ENCODE peak calls at places on chromosome 3, in five cellular contexts. T, E, S, O and G are unnamed samples.
A peak's percentile ranks its signal among the peaks of the same experiment; 100 is the strongest.

GRCh38 chr3:32814371-32814770 is 3.4 kb upstream of the TRIM71 start:
- DNase-seq in O (no peak), T (no peak), E (no peak), S (no peak), G (no peak)

GRCh38 chr3:11637901-11638668 is 5.6 kb downstream of the VGLL4 start:
- DNase-seq in S (peak; percentile 27), O (peak; percentile 57), E (no peak), T (no peak), G (no peak)

GRCh38 chr3:106688463-106688862 is 688.8 kb upstream of the CCDC54 start:
- DNase-seq in O (no peak), T (no peak), E (no peak), S (no peak), G (peak; percentile 60)

GRCh38 chr3:73624363-73625123 is at the start of gene PDZRN3:
- DNase-seq in S (peak; percentile 82), O (no peak), E (peak; percentile 90), T (peak; percentile 55), G (peak; percentile 72)

GRCh38 chr3:139982404-139982803 is 47.4 kb downstream of the CLSTN2 start:
- DNase-seq in S (peak; percentile 36), T (no peak), O (peak; percentile 24), E (no peak), G (no peak)

GRCh38 chr3:151960956-151961580 is 87.6 kb downstream of the SUCNR1 start:
- DNase-seq in S (no peak), T (no peak), O (no peak), E (no peak), G (no peak)

GRCh38 chr3:190458040-190458439 is 8.3 kb upstream of the TMEM207 start:
- DNase-seq in E (no peak), T (no peak), O (no peak), S (no peak), G (no peak)

GRCh38 chr3:110955301-110955880 is 116.2 kb upstream of the NECTIN3 start:
- DNase-seq in E (no peak), T (no peak), O (no peak), S (no peak), G (no peak)

GRCh38 chr3:75886971-75887526 is 101.7 kb upstream of the ZNF717 start:
- DNase-seq in T (no peak), S (no peak), O (no peak), E (no peak), G (no peak)

GRCh38 chr3:117622130-117622841 is 912.7 kb downstream of the TUSC7 start:
- DNase-seq in S (no peak), E (no peak), T (no peak), O (no peak), G (no peak)

GRCh38 chr3:155018621-155019330 is 61.3 kb upstream of the MME start:
- DNase-seq in E (no peak), T (no peak), O (no peak), S (no peak), G (no peak)

GRCh38 chr3:55526332-55527030 is 39.4 kb upstream of the WNT5A start:
- DNase-seq in T (peak; percentile 46), O (no peak), E (peak; percentile 17), S (no peak), G (no peak)

GRCh38 chr3:128390867-128391266 is 75.8 kb downstream of the DNAJB8 start:
- DNase-seq in T (no peak), S (no peak), O (no peak), E (no peak), G (no peak)

GRCh38 chr3:31503456-31503855 is 29.3 kb upstream of the STT3B start:
- DNase-seq in O (no peak), T (no peak), E (no peak), S (no peak), G (no peak)

GRCh38 chr3:79012530-79012913 is 755.3 kb downstream of the ROBO1 start:
- DNase-seq in O (no peak), E (no peak), T (no peak), S (no peak), G (no peak)

GRCh38 chr3:135967867-135968266 is 2.3 kb downstream of the PPP2R3A start:
- DNase-seq in O (no peak), T (no peak), E (no peak), S (no peak), G (no peak)
- H3K4me3 ChIP-seq in O (peak overlapping the region; percentile 75), T (peak overlapping the region; percentile 79), E (no peak overlapping the region), S (peak overlapping the region; percentile 85), G (no peak overlapping the region)

GRCh38 chr3:36606871-36607765 is 157.2 kb downstream of the DCLK3 start:
- DNase-seq in S (peak; percentile 40), T (no peak), O (no peak), E (no peak), G (no peak)
- H3K27ac ChIP-seq in S (peak overlapping the region; percentile 86), T (no peak overlapping the region), O (no peak overlapping the region), E (no peak overlapping the region), G (no peak overlapping the region)

DNA sequence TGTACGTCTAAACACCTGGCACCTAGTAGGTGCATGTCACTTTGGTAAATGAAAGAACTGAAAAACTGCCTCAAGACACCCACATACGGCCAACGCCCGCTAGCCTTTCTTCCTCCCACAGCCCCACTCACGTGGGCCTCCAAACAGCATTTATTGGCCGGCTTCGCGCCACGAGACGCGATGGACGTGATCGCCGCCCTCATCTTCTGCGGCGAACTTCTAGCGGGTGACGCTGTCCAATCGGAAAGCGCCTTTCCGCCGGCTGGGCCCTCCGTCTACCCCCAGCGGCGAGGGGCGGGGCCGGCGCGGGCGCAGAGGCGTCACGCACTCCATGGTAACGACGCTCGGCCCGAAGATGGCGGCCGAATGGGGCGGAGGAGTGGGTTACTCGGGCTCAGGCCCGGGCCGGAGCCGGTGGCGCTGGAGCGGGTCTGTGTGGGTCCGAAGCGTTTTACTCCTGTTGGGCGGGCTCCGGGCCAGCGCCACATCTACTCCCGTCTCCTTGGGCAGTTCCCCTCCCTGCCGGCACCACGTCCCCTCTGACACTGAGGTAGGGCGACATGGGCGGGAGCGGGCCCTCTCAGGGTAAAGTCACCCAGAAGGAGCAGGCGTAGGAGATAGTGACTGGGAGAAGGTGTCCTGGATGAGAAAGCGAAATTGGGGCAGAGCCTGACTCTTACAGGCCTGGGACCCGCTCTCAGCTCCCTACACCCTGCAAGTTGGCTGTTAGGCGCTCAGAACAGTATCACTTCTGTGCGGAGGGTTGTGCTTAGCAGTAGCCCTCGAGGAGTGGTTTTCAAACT is at the start of gene LMLN:
- DNase-seq in O (peak; percentile 98), S (peak; percentile 95), T (peak; percentile 96), E (peak; percentile 99), G (peak; percentile 97)
- TF ChIP-seq EP300 in O (no peak), S (no peak), T (no peak), E (peak; percentile 25), G (no peak)

GRCh38 chr3:127042634-127043033 is 59.7 kb downstream of the PLXNA1 start:
- DNase-seq in T (no peak), O (no peak), S (no peak), E (no peak), G (no peak)

GRCh38 chr3:127043731-127044510 is 61.0 kb downstream of the PLXNA1 start:
- DNase-seq in T (no peak), S (no peak), O (no peak), E (no peak), G (no peak)

GRCh38 chr3:127044996-127045395 is 62.1 kb downstream of the PLXNA1 start:
- DNase-seq in S (peak; percentile 74), T (peak; percentile 43), O (no peak), E (no peak), G (no peak)

GRCh38 chr3:127043041-127043641 is 60.2 kb downstream of the PLXNA1 start:
- DNase-seq in E (peak; percentile 61), T (peak; percentile 53), S (no peak), O (no peak), G (no peak)

GRCh38 chr3:127045435-127046045 is 62.6 kb downstream of the PLXNA1 start:
- DNase-seq in E (no peak), O (no peak), S (no peak), T (no peak), G (no peak)
- H3K4me3 ChIP-seq in E (no peak overlapping the region), O (no peak overlapping the region), S (no peak overlapping the region), T (no peak overlapping the region), G (no peak overlapping the region)

GRCh38 chr3:15808679-15809078 is 10.9 kb upstream of the ANKRD28 start:
- DNase-seq in E (no peak), T (no peak), O (no peak), S (no peak), G (no peak)

GRCh38 chr3:15805756-15806266 is 8.0 kb upstream of the ANKRD28 start:
- DNase-seq in E (no peak), O (no peak), S (no peak), T (no peak), G (no peak)

GRCh38 chr3:15809313-15809712 is 11.5 kb upstream of the ANKRD28 start:
- DNase-seq in O (no peak), S (no peak), E (no peak), T (no peak), G (no peak)

GRCh38 chr3:15812183-15812582 is 14.4 kb upstream of the ANKRD28 start:
- DNase-seq in O (no peak), E (no peak), T (no peak), S (peak; percentile 21), G (no peak)

DNA sequence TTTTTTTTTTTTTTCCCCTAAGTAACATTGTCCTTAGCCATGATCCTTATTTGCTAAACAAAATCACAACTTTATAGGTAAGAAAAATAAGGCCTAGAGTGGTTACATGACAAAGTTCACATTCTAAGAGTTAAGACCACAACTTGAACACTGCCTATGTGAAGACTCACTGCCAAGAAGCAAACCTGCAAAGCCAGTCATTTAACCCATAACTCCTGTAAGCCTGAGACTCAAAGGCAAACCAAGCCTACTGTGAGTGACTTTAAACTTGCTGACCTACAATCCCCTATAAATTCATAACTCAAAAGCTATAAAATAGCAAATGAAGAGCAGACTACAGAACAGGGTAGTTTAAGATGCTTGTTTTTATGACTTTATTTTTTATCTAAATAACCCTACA is 12.9 kb upstream of the ANKRD28 start:
- DNase-seq in O (no peak), T (no peak), S (no peak), E (no peak), G (no peak)
- H3K27ac ChIP-seq in O (no peak overlapping the region), T (no peak overlapping the region), S (no peak overlapping the region), E (no peak overlapping the region), G (no peak overlapping the region)

GRCh38 chr3:40379674-40380306 is 7.2 kb upstream of the ENTPD3 start:
- DNase-seq in O (no peak), T (no peak), S (no peak), E (no peak), G (no peak)
- TF ChIP-seq EP300 in O (no peak), T (no peak), S (no peak), E (no peak), G (no peak)

GRCh38 chr3:100102757-100103156 is 11.5 kb downstream of the FILIP1L start:
- DNase-seq in S (no peak), E (no peak), T (no peak), O (no peak), G (no peak)

GRCh38 chr3:100104817-100105413 is 9.4 kb downstream of the FILIP1L start:
- DNase-seq in S (no peak), T (no peak), O (no peak), E (no peak), G (no peak)

GRCh38 chr3:100105536-100105935 is 8.8 kb downstream of the FILIP1L start:
- DNase-seq in T (no peak), S (no peak), E (no peak), O (no peak), G (no peak)

GRCh38 chr3:100104442-100104798 is 9.9 kb downstream of the FILIP1L start:
- DNase-seq in S (no peak), O (no peak), T (no peak), E (no peak), G (no peak)

GRCh38 chr3:100103558-100104441 is 10.5 kb downstream of the FILIP1L start:
- DNase-seq in E (no peak), T (peak; percentile 60), O (no peak), S (no peak), G (no peak)
- H3K4me3 ChIP-seq in E (no peak overlapping the region), T (no peak overlapping the region), O (no peak overlapping the region), S (no peak overlapping the region), G (no peak overlapping the region)